ENCODE peak calls at places on chromosome 20, in five cellular contexts. Z is left ventricle myocardium superior; P is CD4-positive, alpha-beta memory T cell; U is DMS153; M is KG1. T is an unnamed sample.

GRCh38 chr20:25251558-25251957 is 3.7 kb downstream of the PYGB start:
- DNase-seq in Z (no peak), M (no peak), P (no peak), U (no peak), T (no peak)

GRCh38 chr20:24648481-24648880 is 179.1 kb downstream of the SYNDIG1 start:
- DNase-seq in M (no peak), Z (no peak), P (no peak), U (no peak), T (peak; percentile 70)

GRCh38 chr20:60138263-60139127 is 180.3 kb downstream of the CDH26 start:
- DNase-seq in U (no peak), Z (peak; percentile 60), P (peak; percentile 30), M (no peak), T (peak; percentile 80)

GRCh38 chr20:63737940-63738686 is 1.5 kb upstream of the SLC2A4RG start:
- DNase-seq in Z (no peak), P (peak; percentile 34), U (no peak), M (no peak), T (peak; percentile 80)

GRCh38 chr20:63114006-63114692 is 101.8 kb downstream of the YTHDF1 start:
- DNase-seq in P (no peak), U (no peak), M (no peak), Z (peak; percentile 21), T (peak; percentile 32)

GRCh38 chr20:58091810-58092209 is 136.6 kb downstream of the ANKRD60 start:
- DNase-seq in P (no peak), M (no peak), Z (no peak), U (no peak), T (no peak)

GRCh38 chr20:47677314-47678129 is 107.8 kb downstream of the SULF2 start:
- DNase-seq in Z (peak; percentile 64), M (peak; percentile 9), U (no peak), P (peak; percentile 39), T (no peak)

GRCh38 chr20:49037962-49038387 is 8.1 kb upstream of the CSE1L start:
- DNase-seq in P (peak; percentile 34), Z (no peak), U (no peak), M (no peak), T (no peak)

GRCh38 chr20:12970372-12970821 is 38.4 kb upstream of the SPTLC3 start:
- DNase-seq in M (no peak), Z (no peak), U (no peak), P (no peak), T (no peak)

GRCh38 chr20:22513574-22513973 is 70.8 kb downstream of the FOXA2 start:
- DNase-seq in P (no peak), Z (no peak), U (no peak), M (no peak), T (no peak)

GRCh38 chr20:32249030-32249738 is 28.3 kb upstream of the KIF3B start:
- DNase-seq in Z (no peak), P (peak; percentile 78), U (no peak), M (no peak), T (no peak)

GRCh38 chr20:815914-816606 is 17.5 kb upstream of the FAM110A start:
- DNase-seq in P (peak; percentile 66), U (peak; percentile 4), M (peak; percentile 20), Z (peak; percentile 70), T (peak; percentile 43)

GRCh38 chr20:14566505-14566904 is 229.1 kb upstream of the FLRT3 start:
- DNase-seq in M (no peak), Z (no peak), U (no peak), P (no peak), T (no peak)